ENCODE peak calls at places on chromosomes 11 and 22, in four cellular contexts. One of them, this sample, is unnamed.

GRCh38 chr11:11035331-11035730 is 177.5 kb upstream of the ZBED5 start:
- DNase-seq in K562: no peak
- DNase-seq in coronary artery: no peak
- DNase-seq in sigmoid colon: no peak
- DNase-seq in this sample: no peak

GRCh38 chr11:120547871-120548681 is 36.5 kb downstream of the GRIK4 start:
- DNase-seq in coronary artery: peak
- DNase-seq in K562: no peak
- DNase-seq in sigmoid colon: peak
- DNase-seq in this sample: peak

GRCh38 chr11:19683141-19683805 is 29.4 kb upstream of the NAV2 start:
- DNase-seq in sigmoid colon: peak
- DNase-seq in K562: no peak
- DNase-seq in coronary artery: peak
- DNase-seq in this sample: no peak

GRCh38 chr11:121421149-121421906 is 30.8 kb upstream of the SORL1 start:
- DNase-seq in K562: peak
- DNase-seq in sigmoid colon: no peak
- DNase-seq in coronary artery: no peak
- DNase-seq in this sample: no peak

GRCh38 chr22:20792221-20792965 is 18.5 kb downstream of the SERPIND1 start:
- DNase-seq in K562: no peak
- DNase-seq in sigmoid colon: no peak
- DNase-seq in coronary artery: no peak
- DNase-seq in this sample: no peak

GRCh38 chr11:76768091-76769047 is 14.8 kb upstream of the TSKU start:
- DNase-seq in coronary artery: no peak
- DNase-seq in K562: no peak
- DNase-seq in sigmoid colon: peak
- DNase-seq in this sample: no peak

GRCh38 chr11:81959341-81959740 is 774.3 kb downstream of the FAM181B start:
- DNase-seq in sigmoid colon: no peak
- DNase-seq in K562: no peak
- DNase-seq in coronary artery: no peak
- DNase-seq in this sample: no peak

GRCh38 chr11:121761171-121761570 is 308.4 kb upstream of the SORL1-AS1 start:
- DNase-seq in K562: no peak
- DNase-seq in sigmoid colon: no peak
- DNase-seq in coronary artery: no peak
- DNase-seq in this sample: no peak

GRCh38 chr11:131073167-131073566 is 156.9 kb upstream of the SNX19 start:
- DNase-seq in coronary artery: no peak
- DNase-seq in K562: no peak
- DNase-seq in sigmoid colon: no peak
- DNase-seq in this sample: no peak

GRCh38 chr11:108500169-108500568 is 2.0 kb upstream of the POGLUT3 start:
- DNase-seq in coronary artery: no peak
- DNase-seq in sigmoid colon: no peak
- DNase-seq in K562: no peak
- DNase-seq in this sample: no peak

GRCh38 chr11:121452609-121453150 is at the start of gene SORL1-AS1:
- DNase-seq in coronary artery: no peak
- DNase-seq in sigmoid colon: no peak
- DNase-seq in K562: no peak
- DNase-seq in this sample: no peak

GRCh38 chr11:63858628-63859550 is 20.0 kb downstream of the MARK2 start:
- DNase-seq in sigmoid colon: peak
- DNase-seq in K562: peak
- DNase-seq in coronary artery: no peak
- DNase-seq in this sample: no peak

GRCh38 chr22:33897621-33897910 is 22.7 kb downstream of the LARGE1 start:
- DNase-seq in coronary artery: no peak
- DNase-seq in sigmoid colon: no peak
- DNase-seq in K562: no peak
- DNase-seq in this sample: no peak

GRCh38 chr11:74822187-74822586 is 73.5 kb downstream of the RNF169 start:
- DNase-seq in K562: no peak
- DNase-seq in sigmoid colon: no peak
- DNase-seq in coronary artery: no peak
- DNase-seq in this sample: peak

GRCh38 chr22:48892571-48893287 is 934.9 kb downstream of the BRD1 start:
- DNase-seq in sigmoid colon: no peak
- DNase-seq in K562: no peak
- DNase-seq in coronary artery: peak
- DNase-seq in this sample: no peak

GRCh38 chr11:65204646-65205601 is 23.2 kb downstream of the CAPN1 start:
- DNase-seq in sigmoid colon: peak
- DNase-seq in K562: peak
- DNase-seq in coronary artery: no peak
- DNase-seq in this sample: no peak

GRCh38 chr11:107780136-107780535 is 68.3 kb upstream of the SLN start:
- DNase-seq in K562: no peak
- DNase-seq in sigmoid colon: no peak
- DNase-seq in coronary artery: no peak
- DNase-seq in this sample: no peak

GRCh38 chr11:5288912-5289525 is 12.7 kb downstream of the OR51B4 start:
- DNase-seq in coronary artery: no peak
- DNase-seq in K562: no peak
- DNase-seq in sigmoid colon: no peak
- DNase-seq in this sample: no peak

GRCh38 chr11:73538381-73538872 is 59.5 kb downstream of the FAM168A start:
- DNase-seq in coronary artery: no peak
- DNase-seq in sigmoid colon: no peak
- DNase-seq in K562: no peak
- DNase-seq in this sample: no peak

GRCh38 chr22:22196018-22196533 is 48.5 kb upstream of the VPREB1 start:
- DNase-seq in coronary artery: no peak
- DNase-seq in K562: no peak
- DNase-seq in sigmoid colon: no peak
- DNase-seq in this sample: no peak

GRCh38 chr11:119773016-119773415 is 44.0 kb upstream of the NECTIN1 start:
- DNase-seq in K562: no peak
- DNase-seq in coronary artery: no peak
- DNase-seq in sigmoid colon: no peak
- DNase-seq in this sample: no peak

DNA sequence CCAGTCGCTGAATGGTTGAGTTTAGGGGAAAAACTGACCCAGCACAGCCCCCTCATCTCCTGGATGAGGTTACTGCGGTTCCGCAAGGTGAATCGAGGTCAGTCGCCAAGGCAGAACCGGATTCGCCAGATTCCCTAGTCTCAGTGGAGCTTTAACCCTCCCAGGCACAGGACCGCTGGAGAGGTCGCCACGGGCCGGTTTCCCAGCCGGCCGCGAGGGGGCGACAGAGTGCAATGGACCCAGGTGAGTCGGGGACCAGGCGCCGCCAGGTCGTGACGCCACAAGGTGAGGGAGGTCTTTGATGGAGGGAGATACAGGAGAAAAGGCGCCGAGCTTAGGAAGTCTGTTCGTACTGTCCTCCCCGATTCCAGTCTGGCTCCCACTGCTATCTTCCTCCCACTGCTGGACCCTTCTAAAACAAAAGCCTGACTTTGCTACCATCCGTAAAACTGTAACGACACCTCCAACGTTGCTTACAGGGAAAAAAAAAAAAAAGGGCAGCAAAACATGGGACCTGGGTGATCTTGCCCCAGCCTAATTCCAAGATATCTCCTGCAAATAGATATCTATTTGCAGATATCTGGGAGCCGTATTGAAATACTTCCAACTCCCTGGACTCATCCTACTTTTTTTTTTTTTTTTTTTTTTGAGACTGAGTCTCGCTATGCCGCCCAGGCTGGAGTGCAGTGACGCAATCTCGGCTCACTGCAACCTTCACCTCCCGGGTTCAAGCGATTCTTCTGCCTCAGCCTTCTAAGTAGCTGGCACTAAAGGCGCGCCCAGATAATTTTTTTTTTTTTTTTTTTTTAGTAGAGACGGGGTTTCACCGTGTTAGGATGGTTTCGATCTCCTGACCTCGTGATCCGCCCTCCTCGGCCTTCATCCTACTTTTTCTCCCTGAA is 1.4 kb upstream of the GGA1 start:
- DNase-seq in K562: peak
- DNase-seq in coronary artery: peak
- DNase-seq in sigmoid colon: peak
- DNase-seq in this sample: no peak
- H3K27ac ChIP-seq in K562: no peak
- H3K27ac ChIP-seq in coronary artery: peak
- H3K27ac ChIP-seq in sigmoid colon: peak
- H3K27ac ChIP-seq in this sample: peak

GRCh38 chr22:39699631-39700348 is 129.2 kb downstream of the CACNA1I start:
- DNase-seq in sigmoid colon: no peak
- DNase-seq in K562: no peak
- DNase-seq in coronary artery: no peak
- DNase-seq in this sample: no peak
- H3K27ac ChIP-seq in sigmoid colon: no peak
- H3K27ac ChIP-seq in K562: no peak
- H3K27ac ChIP-seq in coronary artery: no peak
- H3K27ac ChIP-seq in this sample: no peak

GRCh38 chr22:35348703-35349102 is 32.2 kb upstream of the HMOX1 start:
- DNase-seq in sigmoid colon: no peak
- DNase-seq in coronary artery: no peak
- DNase-seq in K562: no peak
- DNase-seq in this sample: no peak

GRCh38 chr22:35349368-35349703 is 31.6 kb upstream of the HMOX1 start:
- DNase-seq in sigmoid colon: no peak
- DNase-seq in coronary artery: no peak
- DNase-seq in K562: no peak
- DNase-seq in this sample: no peak

GRCh38 chr22:35350539-35351503 is 30.1 kb upstream of the HMOX1 start:
- DNase-seq in sigmoid colon: peak
- DNase-seq in K562: peak
- DNase-seq in coronary artery: peak
- DNase-seq in this sample: peak

GRCh38 chr22:35348026-35348590 is 32.8 kb upstream of the HMOX1 start:
- DNase-seq in coronary artery: no peak
- DNase-seq in K562: no peak
- DNase-seq in sigmoid colon: no peak
- DNase-seq in this sample: no peak

GRCh38 chr22:35349704-35350538 is 31.0 kb upstream of the HMOX1 start:
- DNase-seq in coronary artery: no peak
- DNase-seq in K562: no peak
- DNase-seq in sigmoid colon: no peak
- DNase-seq in this sample: no peak
- H3K27ac ChIP-seq in coronary artery: peak
- H3K27ac ChIP-seq in K562: no peak
- H3K27ac ChIP-seq in sigmoid colon: peak
- H3K27ac ChIP-seq in this sample: peak

DNA sequence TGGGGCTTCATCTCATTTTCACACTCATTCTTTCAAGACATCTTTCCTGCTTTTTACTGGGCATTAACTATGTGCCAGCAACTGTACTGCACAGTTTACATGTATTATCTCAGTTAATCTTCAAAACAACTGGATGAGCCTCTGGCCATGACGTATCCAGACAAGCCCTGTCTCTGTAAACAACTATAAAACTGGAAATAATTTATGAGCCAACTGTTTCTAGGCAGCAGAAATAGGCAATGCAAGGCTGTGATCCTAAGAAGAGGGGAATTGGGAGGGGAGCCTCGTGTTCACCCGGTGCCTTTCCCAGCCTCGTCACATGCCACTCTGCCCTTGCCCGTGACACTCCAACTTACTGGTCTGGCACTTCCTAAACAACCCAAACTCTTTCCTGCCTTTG is 82.8 kb downstream of the FBXO7 start:
- DNase-seq in sigmoid colon: peak
- DNase-seq in coronary artery: no peak
- DNase-seq in K562: no peak
- DNase-seq in this sample: no peak
- H3K27ac ChIP-seq in sigmoid colon: peak
- H3K27ac ChIP-seq in coronary artery: peak
- H3K27ac ChIP-seq in K562: no peak
- H3K27ac ChIP-seq in this sample: no peak

GRCh38 chr22:37509026-37509886 is 10.0 kb downstream of the CARD10 start:
- DNase-seq in coronary artery: no peak
- DNase-seq in K562: no peak
- DNase-seq in sigmoid colon: no peak
- DNase-seq in this sample: no peak
- H3K27ac ChIP-seq in coronary artery: peak
- H3K27ac ChIP-seq in K562: peak
- H3K27ac ChIP-seq in sigmoid colon: peak
- H3K27ac ChIP-seq in this sample: no peak

DNA sequence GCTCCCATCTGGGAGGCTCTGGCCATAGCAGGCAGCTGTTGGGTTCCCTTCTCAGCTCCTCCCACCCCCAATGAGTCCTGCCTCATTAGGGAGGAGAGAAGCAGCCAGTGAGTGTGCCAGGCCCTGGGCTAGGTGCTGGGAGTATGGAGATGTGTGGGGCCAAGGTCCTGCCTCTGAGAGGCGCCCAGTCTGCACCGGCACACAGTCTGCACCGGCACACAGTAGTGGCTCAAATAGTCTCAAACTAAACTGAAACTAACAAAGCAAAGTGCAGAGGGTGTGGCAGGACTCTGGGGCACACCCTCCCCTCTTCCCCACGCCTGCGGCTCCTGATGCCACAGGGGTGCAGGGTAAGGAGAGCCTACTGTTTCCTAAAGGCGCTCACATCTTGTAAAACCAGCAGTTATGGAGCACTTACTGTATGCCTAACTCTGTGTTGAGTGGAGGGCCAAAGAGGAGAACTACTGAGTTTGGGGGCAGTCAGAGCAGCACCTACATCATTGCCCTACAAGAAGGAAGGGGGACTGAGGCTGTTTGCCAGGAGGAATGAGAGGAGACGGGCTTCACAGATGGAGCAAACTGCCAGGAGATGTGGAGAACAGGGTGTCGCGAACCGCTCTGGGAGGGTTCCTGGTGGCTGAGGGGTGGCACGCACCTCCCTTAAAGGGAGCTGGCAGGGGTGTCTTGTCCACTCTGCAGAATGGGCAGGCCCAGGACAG is 959 bp upstream of the SH3BP1 start:
- DNase-seq in sigmoid colon: no peak
- DNase-seq in coronary artery: no peak
- DNase-seq in K562: no peak
- DNase-seq in this sample: no peak
- H3K27ac ChIP-seq in sigmoid colon: no peak
- H3K27ac ChIP-seq in coronary artery: peak
- H3K27ac ChIP-seq in K562: no peak
- H3K27ac ChIP-seq in this sample: no peak

GRCh38 chr11:95156916-95157568 is 67.4 kb downstream of the ENDOD1 start:
- DNase-seq in K562: no peak
- DNase-seq in sigmoid colon: peak
- DNase-seq in coronary artery: no peak
- DNase-seq in this sample: no peak
- H3K27ac ChIP-seq in K562: no peak
- H3K27ac ChIP-seq in sigmoid colon: peak
- H3K27ac ChIP-seq in coronary artery: peak
- H3K27ac ChIP-seq in this sample: no peak

GRCh38 chr22:43129426-43130425 is 13.5 kb downstream of the MCAT start:
- DNase-seq in K562: no peak
- DNase-seq in sigmoid colon: no peak
- DNase-seq in coronary artery: no peak
- DNase-seq in this sample: no peak
- H3K27ac ChIP-seq in K562: no peak
- H3K27ac ChIP-seq in sigmoid colon: no peak
- H3K27ac ChIP-seq in coronary artery: no peak
- H3K27ac ChIP-seq in this sample: no peak

This sample was measured in AG04450.